ENCODE peak calls at places on chromosomes 6 and 20, in nine cellular contexts. I, N, S, M, Y, V, E, G and L are unnamed samples.
A peak's percentile ranks its signal among the peaks of the same experiment; 100 is the strongest.

GRCh38 chr20:46219920-46220319 is 88.4 kb downstream of the CDH22 start:
- DNase-seq in I (no peak), N (no peak), S (no peak), M (no peak), Y (no peak), V (no peak), E (no peak), G (no peak), L (peak; percentile 9)

GRCh38 chr6:26121141-26122004 is 34.1 kb downstream of the HFE start:
- DNase-seq in I (peak; percentile 49), N (no peak), S (no peak), M (peak; percentile 39), Y (no peak), V (no peak), E (no peak), G (peak; percentile 15), L (no peak)

GRCh38 chr20:45226287-45226686 is 5.1 kb downstream of the SEMG2 start:
- DNase-seq in I (no peak), N (no peak), S (no peak), M (no peak), Y (no peak), V (no peak), E (no peak), G (no peak), L (no peak)

GRCh38 chr6:135250234-135250633 is 69.1 kb downstream of the MYB start:
- DNase-seq in I (no peak), N (no peak), S (no peak), M (no peak), Y (no peak), V (no peak), E (no peak), G (peak; percentile 26), L (no peak)

GRCh38 chr6:124955108-124955851 is 7.0 kb upstream of the RNF217 start:
- DNase-seq in I (no peak), N (no peak), S (no peak), M (no peak), Y (no peak), V (no peak), E (no peak), G (no peak), L (no peak)

GRCh38 chr6:167848783-167849182 is 22.1 kb downstream of the AFDN start:
- DNase-seq in I (no peak), N (no peak), S (no peak), M (no peak), Y (no peak), V (no peak), E (no peak), G (no peak), L (no peak)

GRCh38 chr20:528923-529594 is 14.5 kb downstream of the CSNK2A1 start:
- DNase-seq in I (peak; percentile 80), N (no peak), S (no peak), M (peak; percentile 90), Y (no peak), V (no peak), E (no peak), G (peak; percentile 92), L (no peak)

GRCh38 chr20:45300961-45301360 is 5.7 kb upstream of the RBPJL start:
- DNase-seq in I (no peak), N (no peak), S (peak; percentile 72), M (no peak), Y (no peak), V (no peak), E (no peak), G (peak; percentile 53), L (peak; percentile 86)

GRCh38 chr20:32984196-32984595 is 20.0 kb downstream of the SUN5 start:
- DNase-seq in I (no peak), N (no peak), S (no peak), M (no peak), Y (no peak), V (no peak), E (no peak), G (peak; percentile 18), L (peak; percentile 68)

GRCh38 chr6:142155895-142156757 is 9.1 kb downstream of the VTA1 start:
- DNase-seq in I (no peak), N (no peak), S (no peak), M (peak; percentile 60), Y (no peak), V (no peak), E (no peak), G (peak; percentile 54), L (peak; percentile 5)

GRCh38 chr6:107264357-107264831 is 149.1 kb upstream of the BEND3 start:
- DNase-seq in I (peak; percentile 68), N (no peak), S (no peak), M (peak; percentile 70), Y (no peak), V (no peak), E (no peak), G (peak; percentile 83), L (no peak)

GRCh38 chr6:11273406-11274065 is 41.1 kb upstream of the NEDD9 start:
- DNase-seq in I (no peak), N (no peak), S (no peak), M (no peak), Y (no peak), V (no peak), E (peak; percentile 74), G (no peak), L (no peak)

GRCh38 chr6:89387516-89388222 is 24.4 kb downstream of the RRAGD start:
- DNase-seq in I (no peak), N (no peak), S (no peak), M (no peak), Y (no peak), V (no peak), E (no peak), G (no peak), L (no peak)

GRCh38 chr6:80272988-80273387 is 166.5 kb downstream of the BCKDHB start:
- DNase-seq in I (no peak), N (no peak), S (no peak), M (no peak), Y (no peak), V (no peak), E (no peak), G (no peak), L (no peak)
- H3K36me3 ChIP-seq in I (no peaks in the 10 kb centered on the region), N (no peaks in the 10 kb centered on the region), S (no peaks in the 10 kb centered on the region), M (no peaks in the 10 kb centered on the region), Y (no peaks in the 10 kb centered on the region), V (no peaks in the 10 kb centered on the region), E (no peaks in the 10 kb centered on the region), G (no peaks in the 10 kb centered on the region), L (no peaks in the 10 kb centered on the region)

GRCh38 chr20:41100001-41100480 is 37.3 kb upstream of the PLCG1 start:
- DNase-seq in I (no peak), N (no peak), S (no peak), M (no peak), Y (no peak), V (no peak), E (no peak), G (peak; percentile 30), L (no peak)

GRCh38 chr20:41094656-41095055 is 42.7 kb upstream of the PLCG1 start:
- DNase-seq in I (peak; percentile 19), N (no peak), S (no peak), M (peak; percentile 51), Y (no peak), V (no peak), E (no peak), G (peak; percentile 53), L (no peak)

GRCh38 chr20:41101660-41102059 is 35.7 kb upstream of the PLCG1 start:
- DNase-seq in I (no peak), N (no peak), S (no peak), M (no peak), Y (no peak), V (no peak), E (no peak), G (no peak), L (no peak)

GRCh38 chr20:41095110-41095969 is 42.0 kb upstream of the PLCG1 start:
- DNase-seq in I (peak; percentile 19), N (peak; percentile 47), S (peak; percentile 82), M (peak; percentile 77), Y (peak; percentile 40), V (peak; percentile 64), E (peak; percentile 57), G (peak; percentile 77), L (peak; percentile 61)

DNA sequence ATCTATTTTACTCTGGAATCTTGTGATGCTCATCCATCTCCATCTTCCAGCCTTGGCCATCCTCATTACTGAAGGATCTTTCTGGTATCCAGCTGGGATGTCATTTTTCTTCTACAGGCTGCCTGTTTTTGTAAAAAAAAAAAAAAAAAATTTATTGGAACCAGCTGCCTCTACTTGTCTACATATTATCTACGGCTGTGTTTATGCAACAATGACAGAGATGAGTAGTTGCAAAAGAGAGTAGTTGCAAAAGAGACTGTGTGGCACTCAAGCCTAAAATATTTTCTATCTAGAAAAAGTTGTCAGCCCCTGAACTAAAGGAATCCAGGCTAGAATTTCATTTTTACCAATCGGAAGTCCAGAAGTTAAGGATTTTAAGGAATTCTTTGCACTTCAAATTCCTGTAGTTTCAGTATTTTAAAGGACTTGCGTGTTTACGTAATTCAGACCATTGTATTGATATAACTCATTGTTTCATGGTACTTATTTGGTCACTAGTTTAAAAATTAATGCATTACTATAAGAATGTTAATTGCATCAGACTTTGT is 38.6 kb upstream of the PLCG1 start:
- DNase-seq in I (no peak), N (no peak), S (no peak), M (peak; percentile 83), Y (no peak), V (no peak), E (no peak), G (peak; percentile 79), L (no peak)
- H3K36me3 ChIP-seq in I (peaks cover 76% of the 10 kb centered on the region), N (peaks cover 4% of the 10 kb centered on the region), S (peaks cover 9% of the 10 kb centered on the region), M (peaks cover 12% of the 10 kb centered on the region), Y (peaks cover 99% of the 10 kb centered on the region), V (no peaks in the 10 kb centered on the region), E (peaks cover 16% of the 10 kb centered on the region), G (peaks cover 54% of the 10 kb centered on the region), L (peaks cover 32% of the 10 kb centered on the region)

GRCh38 chr20:40545478-40545877 is 143.6 kb downstream of the MAFB start:
- DNase-seq in I (no peak), N (no peak), S (no peak), M (no peak), Y (no peak), V (no peak), E (no peak), G (no peak), L (no peak)

GRCh38 chr20:40542065-40542464 is 147.0 kb downstream of the MAFB start:
- DNase-seq in I (no peak), N (no peak), S (no peak), M (no peak), Y (no peak), V (no peak), E (no peak), G (no peak), L (no peak)

GRCh38 chr20:40551125-40551530 is 137.9 kb downstream of the MAFB start:
- DNase-seq in I (no peak), N (no peak), S (no peak), M (peak; percentile 36), Y (no peak), V (no peak), E (no peak), G (no peak), L (no peak)

GRCh38 chr20:40547492-40548129 is 141.4 kb downstream of the MAFB start:
- DNase-seq in I (no peak), N (no peak), S (no peak), M (no peak), Y (no peak), V (no peak), E (no peak), G (no peak), L (no peak)
- H3K36me3 ChIP-seq in I (no peaks in the 10 kb centered on the region), N (no peaks in the 10 kb centered on the region), S (no peaks in the 10 kb centered on the region), M (no peaks in the 10 kb centered on the region), Y (no peaks in the 10 kb centered on the region), V (no peaks in the 10 kb centered on the region), E (no peaks in the 10 kb centered on the region), G (no peaks in the 10 kb centered on the region), L (no peaks in the 10 kb centered on the region)

DNA sequence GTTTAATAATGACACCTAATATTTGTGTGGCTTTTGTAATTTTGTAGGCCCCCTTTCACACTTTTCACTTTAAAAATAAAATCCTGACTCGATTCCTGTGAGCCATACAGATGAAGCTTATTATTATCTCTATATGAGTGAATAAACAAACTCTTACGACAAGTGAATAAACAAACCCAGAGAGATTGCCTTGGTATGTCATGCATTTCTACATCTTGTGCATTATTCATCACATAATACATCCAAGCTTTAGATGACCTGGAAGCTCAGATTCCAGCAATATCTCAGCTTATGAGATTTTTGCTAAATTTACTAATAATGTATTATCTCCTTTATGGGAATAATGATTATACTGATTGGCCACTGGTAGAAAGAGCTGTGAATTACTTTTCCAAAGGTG is 248.2 kb downstream of the TBX18 start:
- DNase-seq in I (no peak), N (no peak), S (no peak), M (no peak), Y (no peak), V (no peak), E (no peak), G (no peak), L (no peak)
- H3K36me3 ChIP-seq in I (no peaks in the 10 kb centered on the region), N (no peaks in the 10 kb centered on the region), S (no peaks in the 10 kb centered on the region), M (no peaks in the 10 kb centered on the region), Y (no peaks in the 10 kb centered on the region), V (no peaks in the 10 kb centered on the region), E (no peaks in the 10 kb centered on the region), G (no peaks in the 10 kb centered on the region), L (no peaks in the 10 kb centered on the region)